ENCODE peak calls at places on chromosomes 13 and 19, in seven cellular contexts. One of them, this sample, is unnamed.

GRCh38 chr13:36131215-36131930 is at the start of gene DCLK1:
- DNase-seq in tibial nerve: peak; percentile 56
- DNase-seq in uterus: peak; percentile 62
- DNase-seq in heart left ventricle: peak; percentile 73
- DNase-seq in WERI-Rb-1: peak; percentile 70
- DNase-seq in RWPE1: peak; percentile 9
- DNase-seq in fibroblast of the aortic adventitia: peak; percentile 77
- DNase-seq in this sample: no peak

GRCh38 chr13:90118467-90119071 is 1228.9 kb upstream of the MIR17HG start:
- DNase-seq in heart left ventricle: no peak
- DNase-seq in RWPE1: no peak
- DNase-seq in fibroblast of the aortic adventitia: no peak
- DNase-seq in uterus: no peak
- DNase-seq in WERI-Rb-1: no peak
- DNase-seq in tibial nerve: no peak
- DNase-seq in this sample: no peak

GRCh38 chr19:925087-925911 is 536 bp upstream of the ARID3A start:
- DNase-seq in fibroblast of the aortic adventitia: peak; percentile 77
- DNase-seq in heart left ventricle: peak; percentile 77
- DNase-seq in uterus: peak; percentile 78
- DNase-seq in WERI-Rb-1: peak; percentile 79
- DNase-seq in RWPE1: peak; percentile 86
- DNase-seq in tibial nerve: peak; percentile 70
- DNase-seq in this sample: peak; percentile 79

GRCh38 chr13:79581870-79582315 is 100.9 kb downstream of the NDFIP2 start:
- DNase-seq in RWPE1: no peak
- DNase-seq in heart left ventricle: peak; percentile 60
- DNase-seq in uterus: no peak
- DNase-seq in fibroblast of the aortic adventitia: peak; percentile 56
- DNase-seq in tibial nerve: no peak
- DNase-seq in WERI-Rb-1: peak; percentile 73
- DNase-seq in this sample: no peak

GRCh38 chr13:78777973-78778372 is 119.0 kb upstream of the OBI1 start:
- DNase-seq in fibroblast of the aortic adventitia: no peak
- DNase-seq in uterus: no peak
- DNase-seq in heart left ventricle: no peak
- DNase-seq in tibial nerve: no peak
- DNase-seq in WERI-Rb-1: no peak
- DNase-seq in RWPE1: no peak
- DNase-seq in this sample: no peak

GRCh38 chr13:44637581-44637980 is 61.5 kb upstream of the TSC22D1 start:
- DNase-seq in heart left ventricle: no peak
- DNase-seq in uterus: no peak
- DNase-seq in WERI-Rb-1: no peak
- DNase-seq in RWPE1: no peak
- DNase-seq in fibroblast of the aortic adventitia: no peak
- DNase-seq in tibial nerve: no peak
- DNase-seq in this sample: no peak

GRCh38 chr19:18866800-18867123 is 29.2 kb downstream of the CERS1 start:
- DNase-seq in tibial nerve: no peak
- DNase-seq in uterus: no peak
- DNase-seq in heart left ventricle: no peak
- DNase-seq in RWPE1: no peak
- DNase-seq in WERI-Rb-1: no peak
- DNase-seq in fibroblast of the aortic adventitia: no peak
- DNase-seq in this sample: no peak

GRCh38 chr19:11495481-11495880 is 10.2 kb downstream of the ZNF653 start:
- DNase-seq in heart left ventricle: no peak
- DNase-seq in WERI-Rb-1: no peak
- DNase-seq in uterus: no peak
- DNase-seq in tibial nerve: no peak
- DNase-seq in fibroblast of the aortic adventitia: no peak
- DNase-seq in RWPE1: no peak
- DNase-seq in this sample: no peak

GRCh38 chr19:31461814-31462539 is 112.7 kb upstream of the TSHZ3 start:
- DNase-seq in fibroblast of the aortic adventitia: peak; percentile 73
- DNase-seq in RWPE1: no peak
- DNase-seq in tibial nerve: no peak
- DNase-seq in WERI-Rb-1: no peak
- DNase-seq in heart left ventricle: no peak
- DNase-seq in uterus: no peak
- DNase-seq in this sample: no peak

GRCh38 chr19:17829855-17830566 is 8.7 kb upstream of the INSL3 start:
- DNase-seq in WERI-Rb-1: peak; percentile 83
- DNase-seq in fibroblast of the aortic adventitia: peak; percentile 22
- DNase-seq in uterus: no peak
- DNase-seq in tibial nerve: no peak
- DNase-seq in RWPE1: peak; percentile 93
- DNase-seq in heart left ventricle: no peak
- DNase-seq in this sample: no peak

GRCh38 chr19:30799854-30800755 is 427.9 kb downstream of the ZNF536 start:
- DNase-seq in uterus: no peak
- DNase-seq in tibial nerve: no peak
- DNase-seq in WERI-Rb-1: peak; percentile 72
- DNase-seq in RWPE1: peak; percentile 45
- DNase-seq in fibroblast of the aortic adventitia: peak; percentile 2
- DNase-seq in heart left ventricle: peak; percentile 57
- DNase-seq in this sample: no peak

GRCh38 chr13:27691207-27691606 is 69.5 kb downstream of the POLR1D start:
- DNase-seq in heart left ventricle: no peak
- DNase-seq in uterus: no peak
- DNase-seq in fibroblast of the aortic adventitia: no peak
- DNase-seq in tibial nerve: no peak
- DNase-seq in RWPE1: no peak
- DNase-seq in WERI-Rb-1: no peak
- DNase-seq in this sample: no peak

GRCh38 chr19:38557205-38557799 is 60.5 kb downstream of the MAP4K1 start:
- DNase-seq in fibroblast of the aortic adventitia: no peak
- DNase-seq in heart left ventricle: no peak
- DNase-seq in tibial nerve: no peak
- DNase-seq in uterus: no peak
- DNase-seq in RWPE1: no peak
- DNase-seq in WERI-Rb-1: no peak
- DNase-seq in this sample: no peak

GRCh38 chr13:78160793-78161192 is 242.2 kb upstream of the EDNRB start:
- DNase-seq in RWPE1: no peak
- DNase-seq in heart left ventricle: no peak
- DNase-seq in tibial nerve: no peak
- DNase-seq in WERI-Rb-1: no peak
- DNase-seq in uterus: no peak
- DNase-seq in fibroblast of the aortic adventitia: peak; percentile 58
- DNase-seq in this sample: no peak

GRCh38 chr13:24443366-24443765 is 69.2 kb downstream of the PARP4 start:
- DNase-seq in heart left ventricle: no peak
- DNase-seq in tibial nerve: no peak
- DNase-seq in uterus: no peak
- DNase-seq in WERI-Rb-1: no peak
- DNase-seq in RWPE1: no peak
- DNase-seq in fibroblast of the aortic adventitia: no peak
- DNase-seq in this sample: no peak

GRCh38 chr19:313169-313987 is 22.2 kb upstream of the PLPP2 start:
- DNase-seq in fibroblast of the aortic adventitia: no peak
- DNase-seq in heart left ventricle: no peak
- DNase-seq in RWPE1: no peak
- DNase-seq in uterus: no peak
- DNase-seq in WERI-Rb-1: no peak
- DNase-seq in tibial nerve: no peak
- DNase-seq in this sample: no peak

GRCh38 chr13:36115306-36115705 is 15.9 kb downstream of the DCLK1 start:
- DNase-seq in heart left ventricle: no peak
- DNase-seq in RWPE1: no peak
- DNase-seq in tibial nerve: no peak
- DNase-seq in fibroblast of the aortic adventitia: no peak
- DNase-seq in WERI-Rb-1: no peak
- DNase-seq in uterus: no peak
- DNase-seq in this sample: no peak

GRCh38 chr19:32287811-32288227 is 57.6 kb upstream of the ZNF507 start:
- DNase-seq in RWPE1: no peak
- DNase-seq in uterus: peak; percentile 62
- DNase-seq in heart left ventricle: peak; percentile 81
- DNase-seq in WERI-Rb-1: peak; percentile 83
- DNase-seq in fibroblast of the aortic adventitia: peak; percentile 82
- DNase-seq in tibial nerve: peak; percentile 63
- DNase-seq in this sample: no peak

GRCh38 chr13:108223850-108224503 is 5.8 kb downstream of the ABHD13 start:
- DNase-seq in RWPE1: no peak
- DNase-seq in tibial nerve: no peak
- DNase-seq in heart left ventricle: no peak
- DNase-seq in uterus: no peak
- DNase-seq in fibroblast of the aortic adventitia: no peak
- DNase-seq in WERI-Rb-1: no peak
- DNase-seq in this sample: no peak

GRCh38 chr13:67769063-67769986 is 539.2 kb upstream of the PCDH9 start:
- DNase-seq in heart left ventricle: no peak
- DNase-seq in WERI-Rb-1: no peak
- DNase-seq in RWPE1: no peak
- DNase-seq in fibroblast of the aortic adventitia: no peak
- DNase-seq in tibial nerve: no peak
- DNase-seq in uterus: no peak
- DNase-seq in this sample: no peak

GRCh38 chr13:45207319-45207718 is 6.5 kb upstream of the KCTD4 start:
- DNase-seq in WERI-Rb-1: no peak
- DNase-seq in RWPE1: no peak
- DNase-seq in tibial nerve: no peak
- DNase-seq in fibroblast of the aortic adventitia: no peak
- DNase-seq in uterus: no peak
- DNase-seq in heart left ventricle: no peak
- DNase-seq in this sample: no peak

DNA sequence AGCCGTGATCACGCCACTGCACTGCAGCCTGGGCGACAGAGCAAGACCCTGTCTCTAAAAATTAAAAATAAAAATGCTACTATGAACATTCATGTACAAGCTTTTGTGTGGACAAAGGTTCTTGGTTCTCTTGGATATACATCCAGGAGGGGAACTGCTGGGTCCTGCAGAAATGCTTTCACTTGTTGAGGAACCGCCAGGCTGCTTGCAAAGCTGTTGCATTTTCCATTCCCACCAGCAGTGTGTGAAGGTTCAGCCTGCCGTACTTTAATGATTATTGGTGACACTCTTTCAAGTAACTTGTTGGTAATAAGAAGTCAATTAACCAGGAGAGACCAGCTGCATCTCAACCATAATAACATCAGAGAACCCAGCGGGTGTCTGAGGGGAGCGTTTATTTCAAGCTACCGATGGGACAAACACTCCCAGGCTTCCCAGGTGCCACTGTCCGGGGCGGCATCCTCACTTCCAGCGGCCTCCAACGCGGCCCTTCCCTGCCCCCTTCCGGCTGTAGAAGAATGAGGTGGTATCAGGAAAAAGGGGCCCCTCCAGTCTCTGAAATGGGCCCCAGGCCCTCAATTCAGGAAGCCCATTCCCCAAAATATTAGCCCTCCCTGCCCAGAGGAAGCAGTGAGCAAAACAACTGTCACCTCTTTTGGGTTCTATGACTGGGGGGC is 15.2 kb upstream of the PPP1R12C start:
- DNase-seq in uterus: no peak
- DNase-seq in heart left ventricle: no peak
- DNase-seq in WERI-Rb-1: no peak
- DNase-seq in fibroblast of the aortic adventitia: no peak
- DNase-seq in tibial nerve: no peak
- DNase-seq in RWPE1: no peak
- DNase-seq in this sample: no peak
- TF ChIP-seq CTCF in uterus: no peak
- TF ChIP-seq CTCF in heart left ventricle: no peak
- TF ChIP-seq CTCF in WERI-Rb-1: no peak
- TF ChIP-seq CTCF in fibroblast of the aortic adventitia: peak; percentile 4
- TF ChIP-seq CTCF in tibial nerve: peak; percentile 17
- TF ChIP-seq CTCF in RWPE1: no peak
- TF ChIP-seq CTCF in this sample: no peak

GRCh38 chr13:49444517-49445395 is 682 bp downstream of the SETDB2 start:
- DNase-seq in uterus: peak; percentile 39
- DNase-seq in RWPE1: peak; percentile 55
- DNase-seq in tibial nerve: no peak
- DNase-seq in heart left ventricle: no peak
- DNase-seq in WERI-Rb-1: no peak
- DNase-seq in fibroblast of the aortic adventitia: peak; percentile 52
- DNase-seq in this sample: peak; percentile 33
- TF ChIP-seq CTCF in uterus: no peak
- TF ChIP-seq CTCF in RWPE1: no peak
- TF ChIP-seq CTCF in tibial nerve: no peak
- TF ChIP-seq CTCF in heart left ventricle: no peak
- TF ChIP-seq CTCF in WERI-Rb-1: no peak
- TF ChIP-seq CTCF in fibroblast of the aortic adventitia: no peak
- TF ChIP-seq CTCF in this sample: no peak

DNA sequence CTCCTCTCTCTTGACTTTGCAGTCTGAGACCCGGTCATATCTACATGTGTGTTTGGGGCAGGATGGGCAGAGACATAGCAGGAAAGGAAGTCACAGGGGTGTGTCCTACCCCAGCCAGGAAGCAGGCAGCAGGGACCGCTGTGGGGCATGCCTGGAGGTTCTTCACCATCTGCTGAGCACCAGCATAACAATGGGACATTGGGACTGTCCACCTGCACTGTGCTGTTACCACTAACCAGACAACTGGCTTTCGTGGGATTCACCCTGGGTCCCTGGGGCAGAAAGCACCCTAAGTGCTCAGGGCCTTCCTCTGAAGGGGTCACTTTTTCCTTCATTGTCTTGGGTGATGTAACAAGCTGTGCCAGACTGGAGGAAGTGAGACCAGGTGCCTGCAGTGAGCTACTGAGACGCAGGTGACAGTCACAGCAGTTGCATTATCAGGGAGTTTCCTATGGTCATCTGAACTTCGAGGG is 2.6 kb upstream of the HAUS5 start:
- DNase-seq in RWPE1: no peak
- DNase-seq in heart left ventricle: no peak
- DNase-seq in uterus: no peak
- DNase-seq in WERI-Rb-1: no peak
- DNase-seq in tibial nerve: no peak
- DNase-seq in fibroblast of the aortic adventitia: no peak
- DNase-seq in this sample: no peak
- TF ChIP-seq CTCF in RWPE1: no peak
- TF ChIP-seq CTCF in heart left ventricle: no peak
- TF ChIP-seq CTCF in uterus: no peak
- TF ChIP-seq CTCF in WERI-Rb-1: no peak
- TF ChIP-seq CTCF in tibial nerve: no peak
- TF ChIP-seq CTCF in fibroblast of the aortic adventitia: no peak
- TF ChIP-seq CTCF in this sample: no peak

DNA sequence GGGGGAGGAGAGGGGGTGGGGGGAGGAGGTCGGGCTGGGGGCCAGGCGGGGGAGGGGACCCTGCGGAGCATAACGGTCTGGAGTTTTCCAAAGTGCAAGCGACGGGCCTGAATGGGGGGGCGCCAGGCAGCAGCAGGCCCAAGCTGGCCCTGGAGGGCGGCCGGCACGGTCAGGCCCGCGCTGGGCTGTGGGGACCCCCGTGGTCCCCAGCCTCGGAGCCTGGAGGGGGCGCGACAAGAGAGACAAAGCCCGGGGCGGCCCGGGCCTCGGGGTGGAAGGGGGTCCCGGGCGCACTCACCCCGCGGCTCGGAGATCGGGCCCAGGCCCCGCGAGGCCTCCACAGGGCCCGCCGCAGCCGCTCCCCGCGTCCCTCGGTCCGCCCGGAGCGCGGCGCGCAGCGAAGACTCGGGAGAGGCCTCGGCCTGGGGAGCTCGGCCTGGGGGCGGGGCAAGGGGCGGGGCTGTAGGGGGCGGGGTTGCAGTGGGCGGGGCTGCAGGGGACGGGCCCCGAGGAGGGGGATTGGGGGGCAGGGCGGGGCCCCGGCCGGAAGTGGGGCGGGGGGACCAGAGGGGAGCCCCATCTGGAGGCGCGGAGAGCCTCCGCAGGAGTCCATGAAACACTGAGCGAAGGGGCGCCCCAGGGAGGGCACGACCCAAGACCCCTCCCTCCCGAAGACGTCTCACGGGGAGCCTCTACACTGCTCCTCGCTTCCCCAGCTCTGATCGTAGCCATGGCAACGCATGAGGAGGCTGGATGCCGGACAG is 47.6 kb downstream of the PTPRS start:
- DNase-seq in heart left ventricle: peak; percentile 57
- DNase-seq in fibroblast of the aortic adventitia: peak; percentile 70
- DNase-seq in uterus: peak; percentile 70
- DNase-seq in tibial nerve: peak; percentile 49
- DNase-seq in RWPE1: peak; percentile 93
- DNase-seq in WERI-Rb-1: peak; percentile 73
- DNase-seq in this sample: no peak
- TF ChIP-seq CTCF in heart left ventricle: no peak
- TF ChIP-seq CTCF in fibroblast of the aortic adventitia: no peak
- TF ChIP-seq CTCF in uterus: no peak
- TF ChIP-seq CTCF in tibial nerve: no peak
- TF ChIP-seq CTCF in RWPE1: no peak
- TF ChIP-seq CTCF in WERI-Rb-1: no peak
- TF ChIP-seq CTCF in this sample: no peak

This sample was measured in natural killer cell.